ENCODE peak calls at places on chromosomes 13 and 19, in ten cellular contexts. One of them, this sample, is unnamed.

GRCh38 chr13:50129923-50130685 is 114.9 kb downstream of the KCNRG start:
- DNase-seq in NCI-H1105 treated with DMSO at 0.1 percent for 48 hours: no peak
- DNase-seq in foreskin fibroblast: peak; percentile 23
- DNase-seq in stimulated activated CD8-positive, alpha-beta memory T cell treated with anti-CD3 and anti-CD28 coated beads, Interleukin-15, amount 100 ng/mL, for 24 hours: no peak
- DNase-seq in immature natural killer cell: peak; percentile 30
- DNase-seq in Daoy: peak; percentile 35
- DNase-seq in Kasumi-1: peak; percentile 32
- DNase-seq in CD8-positive, alpha-beta T cell: no peak
- DNase-seq in psoas muscle: peak; percentile 88
- DNase-seq in NCI-H1930: no peak
- DNase-seq in this sample: peak; percentile 69

GRCh38 chr19:20423381-20424207 is 142.0 kb downstream of the ZNF737 start:
- DNase-seq in NCI-H1105 treated with DMSO at 0.1 percent for 48 hours: no peak
- DNase-seq in foreskin fibroblast: peak; percentile 35
- DNase-seq in stimulated activated CD8-positive, alpha-beta memory T cell treated with anti-CD3 and anti-CD28 coated beads, Interleukin-15, amount 100 ng/mL, for 24 hours: peak; percentile 5
- DNase-seq in immature natural killer cell: peak; percentile 36
- DNase-seq in Daoy: peak; percentile 74
- DNase-seq in Kasumi-1: no peak
- DNase-seq in CD8-positive, alpha-beta T cell: no peak
- DNase-seq in psoas muscle: peak; percentile 74
- DNase-seq in NCI-H1930: no peak
- DNase-seq in this sample: peak; percentile 81

GRCh38 chr13:109323338-109323737 is 463.0 kb downstream of the IRS2 start:
- DNase-seq in NCI-H1105 treated with DMSO at 0.1 percent for 48 hours: no peak
- DNase-seq in foreskin fibroblast: no peak
- DNase-seq in stimulated activated CD8-positive, alpha-beta memory T cell treated with anti-CD3 and anti-CD28 coated beads, Interleukin-15, amount 100 ng/mL, for 24 hours: no peak
- DNase-seq in immature natural killer cell: no peak
- DNase-seq in Daoy: no peak
- DNase-seq in Kasumi-1: no peak
- DNase-seq in CD8-positive, alpha-beta T cell: no peak
- DNase-seq in psoas muscle: no peak
- DNase-seq in NCI-H1930: no peak
- DNase-seq in this sample: no peak

GRCh38 chr13:100989424-100989823 is 314.8 kb upstream of the TMTC4 start:
- DNase-seq in NCI-H1105 treated with DMSO at 0.1 percent for 48 hours: no peak
- DNase-seq in foreskin fibroblast: no peak
- DNase-seq in stimulated activated CD8-positive, alpha-beta memory T cell treated with anti-CD3 and anti-CD28 coated beads, Interleukin-15, amount 100 ng/mL, for 24 hours: no peak
- DNase-seq in immature natural killer cell: no peak
- DNase-seq in Daoy: no peak
- DNase-seq in Kasumi-1: no peak
- DNase-seq in CD8-positive, alpha-beta T cell: no peak
- DNase-seq in psoas muscle: no peak
- DNase-seq in NCI-H1930: no peak
- DNase-seq in this sample: no peak

GRCh38 chr13:80362488-80362887 is 21.6 kb upstream of the SPRY2 start:
- DNase-seq in NCI-H1105 treated with DMSO at 0.1 percent for 48 hours: no peak
- DNase-seq in foreskin fibroblast: no peak
- DNase-seq in stimulated activated CD8-positive, alpha-beta memory T cell treated with anti-CD3 and anti-CD28 coated beads, Interleukin-15, amount 100 ng/mL, for 24 hours: no peak
- DNase-seq in immature natural killer cell: no peak
- DNase-seq in Daoy: no peak
- DNase-seq in Kasumi-1: no peak
- DNase-seq in CD8-positive, alpha-beta T cell: no peak
- DNase-seq in psoas muscle: no peak
- DNase-seq in NCI-H1930: no peak
- DNase-seq in this sample: no peak

GRCh38 chr19:46718157-46718933 is 1.4 kb upstream of the PRKD2 start:
- DNase-seq in NCI-H1105 treated with DMSO at 0.1 percent for 48 hours: peak; percentile 11
- DNase-seq in foreskin fibroblast: no peak
- DNase-seq in stimulated activated CD8-positive, alpha-beta memory T cell treated with anti-CD3 and anti-CD28 coated beads, Interleukin-15, amount 100 ng/mL, for 24 hours: no peak
- DNase-seq in immature natural killer cell: peak; percentile 76
- DNase-seq in Daoy: no peak
- DNase-seq in Kasumi-1: peak; percentile 79
- DNase-seq in CD8-positive, alpha-beta T cell: peak; percentile 56
- DNase-seq in psoas muscle: no peak
- DNase-seq in NCI-H1930: no peak
- DNase-seq in this sample: peak; percentile 97

GRCh38 chr19:20287070-20287469 is 120.1 kb downstream of the ZNF486 start:
- DNase-seq in NCI-H1105 treated with DMSO at 0.1 percent for 48 hours: no peak
- DNase-seq in foreskin fibroblast: no peak
- DNase-seq in stimulated activated CD8-positive, alpha-beta memory T cell treated with anti-CD3 and anti-CD28 coated beads, Interleukin-15, amount 100 ng/mL, for 24 hours: no peak
- DNase-seq in immature natural killer cell: no peak
- DNase-seq in Daoy: no peak
- DNase-seq in Kasumi-1: no peak
- DNase-seq in CD8-positive, alpha-beta T cell: no peak
- DNase-seq in psoas muscle: no peak
- DNase-seq in NCI-H1930: no peak
- DNase-seq in this sample: no peak

GRCh38 chr13:111213964-111214726 is 99.0 kb downstream of the ARHGEF7 start:
- DNase-seq in NCI-H1105 treated with DMSO at 0.1 percent for 48 hours: peak; percentile 79
- DNase-seq in foreskin fibroblast: no peak
- DNase-seq in stimulated activated CD8-positive, alpha-beta memory T cell treated with anti-CD3 and anti-CD28 coated beads, Interleukin-15, amount 100 ng/mL, for 24 hours: no peak
- DNase-seq in immature natural killer cell: no peak
- DNase-seq in Daoy: no peak
- DNase-seq in Kasumi-1: peak; percentile 72
- DNase-seq in CD8-positive, alpha-beta T cell: no peak
- DNase-seq in psoas muscle: peak; percentile 59
- DNase-seq in NCI-H1930: no peak
- DNase-seq in this sample: peak; percentile 76

GRCh38 chr13:44955421-44955820 is 33.9 kb downstream of the NUFIP1 start:
- DNase-seq in NCI-H1105 treated with DMSO at 0.1 percent for 48 hours: no peak
- DNase-seq in foreskin fibroblast: no peak
- DNase-seq in stimulated activated CD8-positive, alpha-beta memory T cell treated with anti-CD3 and anti-CD28 coated beads, Interleukin-15, amount 100 ng/mL, for 24 hours: no peak
- DNase-seq in immature natural killer cell: no peak
- DNase-seq in Daoy: no peak
- DNase-seq in Kasumi-1: no peak
- DNase-seq in CD8-positive, alpha-beta T cell: no peak
- DNase-seq in psoas muscle: no peak
- DNase-seq in NCI-H1930: no peak
- DNase-seq in this sample: no peak

GRCh38 chr13:39350461-39350881 is 252.5 kb downstream of the LHFPL6 start:
- DNase-seq in NCI-H1105 treated with DMSO at 0.1 percent for 48 hours: no peak
- DNase-seq in foreskin fibroblast: no peak
- DNase-seq in stimulated activated CD8-positive, alpha-beta memory T cell treated with anti-CD3 and anti-CD28 coated beads, Interleukin-15, amount 100 ng/mL, for 24 hours: no peak
- DNase-seq in immature natural killer cell: no peak
- DNase-seq in Daoy: no peak
- DNase-seq in Kasumi-1: no peak
- DNase-seq in CD8-positive, alpha-beta T cell: no peak
- DNase-seq in psoas muscle: no peak
- DNase-seq in NCI-H1930: no peak
- DNase-seq in this sample: no peak

GRCh38 chr13:114166381-114167131 is 12.5 kb upstream of the CFAP97D2 start:
- DNase-seq in NCI-H1105 treated with DMSO at 0.1 percent for 48 hours: peak; percentile 39
- DNase-seq in foreskin fibroblast: no peak
- DNase-seq in stimulated activated CD8-positive, alpha-beta memory T cell treated with anti-CD3 and anti-CD28 coated beads, Interleukin-15, amount 100 ng/mL, for 24 hours: no peak
- DNase-seq in immature natural killer cell: no peak
- DNase-seq in Daoy: no peak
- DNase-seq in Kasumi-1: no peak
- DNase-seq in CD8-positive, alpha-beta T cell: no peak
- DNase-seq in psoas muscle: no peak
- DNase-seq in NCI-H1930: no peak
- DNase-seq in this sample: no peak

GRCh38 chr13:33931397-33931987 is 113.5 kb downstream of the RFC3 start:
- DNase-seq in NCI-H1105 treated with DMSO at 0.1 percent for 48 hours: peak; percentile 24
- DNase-seq in foreskin fibroblast: peak; percentile 42
- DNase-seq in stimulated activated CD8-positive, alpha-beta memory T cell treated with anti-CD3 and anti-CD28 coated beads, Interleukin-15, amount 100 ng/mL, for 24 hours: no peak
- DNase-seq in immature natural killer cell: no peak
- DNase-seq in Daoy: peak; percentile 35
- DNase-seq in Kasumi-1: peak; percentile 8
- DNase-seq in CD8-positive, alpha-beta T cell: no peak
- DNase-seq in psoas muscle: no peak
- DNase-seq in NCI-H1930: peak; percentile 26
- DNase-seq in this sample: peak; percentile 64

GRCh38 chr13:111912453-111912866 is 154.5 kb upstream of the SOX1 start:
- DNase-seq in NCI-H1105 treated with DMSO at 0.1 percent for 48 hours: no peak
- DNase-seq in foreskin fibroblast: no peak
- DNase-seq in stimulated activated CD8-positive, alpha-beta memory T cell treated with anti-CD3 and anti-CD28 coated beads, Interleukin-15, amount 100 ng/mL, for 24 hours: no peak
- DNase-seq in immature natural killer cell: no peak
- DNase-seq in Daoy: no peak
- DNase-seq in Kasumi-1: no peak
- DNase-seq in CD8-positive, alpha-beta T cell: no peak
- DNase-seq in psoas muscle: no peak
- DNase-seq in NCI-H1930: no peak
- DNase-seq in this sample: no peak

GRCh38 chr13:32234914-32235313 is 80.2 kb downstream of the ZAR1L start:
- DNase-seq in NCI-H1105 treated with DMSO at 0.1 percent for 48 hours: no peak
- DNase-seq in foreskin fibroblast: no peak
- DNase-seq in stimulated activated CD8-positive, alpha-beta memory T cell treated with anti-CD3 and anti-CD28 coated beads, Interleukin-15, amount 100 ng/mL, for 24 hours: no peak
- DNase-seq in immature natural killer cell: no peak
- DNase-seq in Daoy: no peak
- DNase-seq in Kasumi-1: no peak
- DNase-seq in CD8-positive, alpha-beta T cell: no peak
- DNase-seq in psoas muscle: no peak
- DNase-seq in NCI-H1930: no peak
- DNase-seq in this sample: no peak

GRCh38 chr13:112134150-112135075 is 67.5 kb downstream of the SOX1 start:
- DNase-seq in NCI-H1105 treated with DMSO at 0.1 percent for 48 hours: no peak
- DNase-seq in foreskin fibroblast: no peak
- DNase-seq in stimulated activated CD8-positive, alpha-beta memory T cell treated with anti-CD3 and anti-CD28 coated beads, Interleukin-15, amount 100 ng/mL, for 24 hours: no peak
- DNase-seq in immature natural killer cell: no peak
- DNase-seq in Daoy: peak; percentile 79
- DNase-seq in Kasumi-1: no peak
- DNase-seq in CD8-positive, alpha-beta T cell: no peak
- DNase-seq in psoas muscle: no peak
- DNase-seq in NCI-H1930: no peak
- DNase-seq in this sample: no peak

GRCh38 chr13:41496420-41497234 is 39.3 kb downstream of the RGCC start:
- DNase-seq in NCI-H1105 treated with DMSO at 0.1 percent for 48 hours: no peak
- DNase-seq in foreskin fibroblast: peak; percentile 68
- DNase-seq in stimulated activated CD8-positive, alpha-beta memory T cell treated with anti-CD3 and anti-CD28 coated beads, Interleukin-15, amount 100 ng/mL, for 24 hours: no peak
- DNase-seq in immature natural killer cell: no peak
- DNase-seq in Daoy: peak; percentile 11
- DNase-seq in Kasumi-1: peak; percentile 34
- DNase-seq in CD8-positive, alpha-beta T cell: no peak
- DNase-seq in psoas muscle: no peak
- DNase-seq in NCI-H1930: no peak
- DNase-seq in this sample: no peak

GRCh38 chr13:111202745-111203144 is 87.6 kb downstream of the ARHGEF7 start:
- DNase-seq in NCI-H1105 treated with DMSO at 0.1 percent for 48 hours: no peak
- DNase-seq in foreskin fibroblast: peak; percentile 87
- DNase-seq in stimulated activated CD8-positive, alpha-beta memory T cell treated with anti-CD3 and anti-CD28 coated beads, Interleukin-15, amount 100 ng/mL, for 24 hours: no peak
- DNase-seq in immature natural killer cell: no peak
- DNase-seq in Daoy: peak; percentile 43
- DNase-seq in Kasumi-1: no peak
- DNase-seq in CD8-positive, alpha-beta T cell: no peak
- DNase-seq in psoas muscle: no peak
- DNase-seq in NCI-H1930: no peak
- DNase-seq in this sample: peak; percentile 54

GRCh38 chr13:103066079-103066880 is at the start of gene SLC10A2:
- DNase-seq in NCI-H1105 treated with DMSO at 0.1 percent for 48 hours: no peak
- DNase-seq in foreskin fibroblast: no peak
- DNase-seq in stimulated activated CD8-positive, alpha-beta memory T cell treated with anti-CD3 and anti-CD28 coated beads, Interleukin-15, amount 100 ng/mL, for 24 hours: no peak
- DNase-seq in immature natural killer cell: no peak
- DNase-seq in Daoy: no peak
- DNase-seq in Kasumi-1: no peak
- DNase-seq in CD8-positive, alpha-beta T cell: no peak
- DNase-seq in psoas muscle: no peak
- DNase-seq in NCI-H1930: no peak
- DNase-seq in this sample: no peak

GRCh38 chr19:46426035-46426505 is 2.7 kb downstream of the PNMA8C start:
- DNase-seq in NCI-H1105 treated with DMSO at 0.1 percent for 48 hours: peak; percentile 50
- DNase-seq in foreskin fibroblast: no peak
- DNase-seq in stimulated activated CD8-positive, alpha-beta memory T cell treated with anti-CD3 and anti-CD28 coated beads, Interleukin-15, amount 100 ng/mL, for 24 hours: no peak
- DNase-seq in immature natural killer cell: no peak
- DNase-seq in Daoy: no peak
- DNase-seq in Kasumi-1: no peak
- DNase-seq in CD8-positive, alpha-beta T cell: no peak
- DNase-seq in psoas muscle: no peak
- DNase-seq in NCI-H1930: no peak
- DNase-seq in this sample: no peak

GRCh38 chr19:53103141-53103902 is at the start of gene ZNF160:
- DNase-seq in NCI-H1105 treated with DMSO at 0.1 percent for 48 hours: peak; percentile 92
- DNase-seq in foreskin fibroblast: peak; percentile 97
- DNase-seq in stimulated activated CD8-positive, alpha-beta memory T cell treated with anti-CD3 and anti-CD28 coated beads, Interleukin-15, amount 100 ng/mL, for 24 hours: peak; percentile 99
- DNase-seq in immature natural killer cell: peak; percentile 96
- DNase-seq in Daoy: peak; percentile 98
- DNase-seq in Kasumi-1: peak; percentile 96
- DNase-seq in CD8-positive, alpha-beta T cell: peak; percentile 100
- DNase-seq in psoas muscle: peak; percentile 99
- DNase-seq in NCI-H1930: peak; percentile 97
- DNase-seq in this sample: peak; percentile 98

GRCh38 chr19:7506385-7507328 is 9.2 kb upstream of the ZNF358 start:
- DNase-seq in NCI-H1105 treated with DMSO at 0.1 percent for 48 hours: no peak
- DNase-seq in foreskin fibroblast: peak; percentile 81
- DNase-seq in stimulated activated CD8-positive, alpha-beta memory T cell treated with anti-CD3 and anti-CD28 coated beads, Interleukin-15, amount 100 ng/mL, for 24 hours: no peak
- DNase-seq in immature natural killer cell: no peak
- DNase-seq in Daoy: peak; percentile 95
- DNase-seq in Kasumi-1: peak; percentile 84
- DNase-seq in CD8-positive, alpha-beta T cell: no peak
- DNase-seq in psoas muscle: peak; percentile 89
- DNase-seq in NCI-H1930: peak; percentile 10
- DNase-seq in this sample: peak; percentile 73

GRCh38 chr13:108494991-108495661 is 134.3 kb upstream of the MYO16 start:
- DNase-seq in NCI-H1105 treated with DMSO at 0.1 percent for 48 hours: peak; percentile 35
- DNase-seq in foreskin fibroblast: no peak
- DNase-seq in stimulated activated CD8-positive, alpha-beta memory T cell treated with anti-CD3 and anti-CD28 coated beads, Interleukin-15, amount 100 ng/mL, for 24 hours: no peak
- DNase-seq in immature natural killer cell: no peak
- DNase-seq in Daoy: no peak
- DNase-seq in Kasumi-1: no peak
- DNase-seq in CD8-positive, alpha-beta T cell: no peak
- DNase-seq in psoas muscle: no peak
- DNase-seq in NCI-H1930: no peak
- DNase-seq in this sample: no peak

GRCh38 chr19:43560687-43561086 is 14.6 kb downstream of the XRCC1 start:
- DNase-seq in NCI-H1105 treated with DMSO at 0.1 percent for 48 hours: no peak
- DNase-seq in foreskin fibroblast: no peak
- DNase-seq in stimulated activated CD8-positive, alpha-beta memory T cell treated with anti-CD3 and anti-CD28 coated beads, Interleukin-15, amount 100 ng/mL, for 24 hours: no peak
- DNase-seq in immature natural killer cell: no peak
- DNase-seq in Daoy: peak; percentile 63
- DNase-seq in Kasumi-1: peak; percentile 30
- DNase-seq in CD8-positive, alpha-beta T cell: no peak
- DNase-seq in psoas muscle: no peak
- DNase-seq in NCI-H1930: no peak
- DNase-seq in this sample: peak; percentile 67

GRCh38 chr19:42433503-42434260 is 6.5 kb upstream of the LIPE start:
- DNase-seq in NCI-H1105 treated with DMSO at 0.1 percent for 48 hours: no peak
- DNase-seq in foreskin fibroblast: peak; percentile 72
- DNase-seq in stimulated activated CD8-positive, alpha-beta memory T cell treated with anti-CD3 and anti-CD28 coated beads, Interleukin-15, amount 100 ng/mL, for 24 hours: no peak
- DNase-seq in immature natural killer cell: peak; percentile 32
- DNase-seq in Daoy: peak; percentile 77
- DNase-seq in Kasumi-1: peak; percentile 38
- DNase-seq in CD8-positive, alpha-beta T cell: peak; percentile 51
- DNase-seq in psoas muscle: peak; percentile 91
- DNase-seq in NCI-H1930: peak; percentile 77
- DNase-seq in this sample: peak; percentile 54

This sample was measured in NB4.